ENCODE peak calls at places on chromosomes 4 and X, in eight cellular contexts. One of them, this sample, is unnamed.

GRCh38 chr4:54687887-54688841 is 30.4 kb downstream of the KIT start:
- DNase-seq in DND-41: no peak
- DNase-seq in neural progenitor cell: no peak
- DNase-seq in gastrocnemius medialis: no peak
- DNase-seq in NT2/D1: no peak
- DNase-seq in adipocyte: no peak
- DNase-seq in endodermal cell: no peak
- DNase-seq in GM23248: peak; percentile 33
- DNase-seq in this sample: no peak

GRCh38 chr4:149604827-149605226 is 210.8 kb downstream of the IQCM start:
- DNase-seq in DND-41: no peak
- DNase-seq in neural progenitor cell: no peak
- DNase-seq in gastrocnemius medialis: no peak
- DNase-seq in NT2/D1: no peak
- DNase-seq in adipocyte: no peak
- DNase-seq in endodermal cell: no peak
- DNase-seq in GM23248: no peak
- DNase-seq in this sample: no peak

GRCh38 chr4:139617702-139618490 is 47.7 kb upstream of the MGST2 start:
- DNase-seq in DND-41: no peak
- DNase-seq in neural progenitor cell: no peak
- DNase-seq in gastrocnemius medialis: no peak
- DNase-seq in NT2/D1: no peak
- DNase-seq in adipocyte: no peak
- DNase-seq in endodermal cell: no peak
- DNase-seq in GM23248: peak; percentile 61
- DNase-seq in this sample: no peak

GRCh38 chrX:150164971-150165605 is 198.0 kb upstream of the MAMLD1 start:
- DNase-seq in DND-41: no peak
- DNase-seq in neural progenitor cell: no peak
- DNase-seq in gastrocnemius medialis: no peak
- DNase-seq in NT2/D1: no peak
- DNase-seq in adipocyte: no peak
- DNase-seq in endodermal cell: no peak
- DNase-seq in GM23248: no peak
- DNase-seq in this sample: no peak

GRCh38 chr4:17817027-17817426 is 6.2 kb downstream of the NCAPG start:
- DNase-seq in DND-41: no peak
- DNase-seq in neural progenitor cell: peak; percentile 45
- DNase-seq in gastrocnemius medialis: no peak
- DNase-seq in NT2/D1: no peak
- DNase-seq in adipocyte: peak; percentile 88
- DNase-seq in endodermal cell: no peak
- DNase-seq in GM23248: peak; percentile 84
- DNase-seq in this sample: no peak

GRCh38 chr4:182139481-182139880 is 103.7 kb upstream of the TENM3 start:
- DNase-seq in DND-41: no peak
- DNase-seq in neural progenitor cell: no peak
- DNase-seq in gastrocnemius medialis: no peak
- DNase-seq in NT2/D1: no peak
- DNase-seq in adipocyte: no peak
- DNase-seq in endodermal cell: no peak
- DNase-seq in GM23248: no peak
- DNase-seq in this sample: no peak

GRCh38 chrX:22526339-22526738 is 253.6 kb downstream of the CBLL2 start:
- DNase-seq in DND-41: no peak
- DNase-seq in neural progenitor cell: no peak
- DNase-seq in gastrocnemius medialis: no peak
- DNase-seq in NT2/D1: no peak
- DNase-seq in adipocyte: peak; percentile 52
- DNase-seq in endodermal cell: no peak
- DNase-seq in GM23248: peak; percentile 89
- DNase-seq in this sample: no peak

GRCh38 chr4:60992037-60992436 is 208.1 kb upstream of the ADGRL3 start:
- DNase-seq in DND-41: no peak
- DNase-seq in neural progenitor cell: no peak
- DNase-seq in gastrocnemius medialis: no peak
- DNase-seq in NT2/D1: no peak
- DNase-seq in adipocyte: peak; percentile 15
- DNase-seq in endodermal cell: no peak
- DNase-seq in GM23248: no peak
- DNase-seq in this sample: no peak

GRCh38 chr4:152586668-152587067 is 50.8 kb upstream of the FBXW7 start:
- DNase-seq in DND-41: no peak
- DNase-seq in neural progenitor cell: no peak
- DNase-seq in gastrocnemius medialis: no peak
- DNase-seq in NT2/D1: no peak
- DNase-seq in adipocyte: no peak
- DNase-seq in endodermal cell: no peak
- DNase-seq in GM23248: no peak
- DNase-seq in this sample: no peak

GRCh38 chr4:103307479-103308042 is 109.4 kb upstream of the CENPE start:
- DNase-seq in DND-41: no peak
- DNase-seq in neural progenitor cell: no peak
- DNase-seq in gastrocnemius medialis: no peak
- DNase-seq in NT2/D1: no peak
- DNase-seq in adipocyte: no peak
- DNase-seq in endodermal cell: no peak
- DNase-seq in GM23248: no peak
- DNase-seq in this sample: no peak

GRCh38 chr4:56007154-56007553 is 58.4 kb downstream of the CEP135 start:
- DNase-seq in DND-41: no peak
- DNase-seq in neural progenitor cell: peak; percentile 2
- DNase-seq in gastrocnemius medialis: no peak
- DNase-seq in NT2/D1: no peak
- DNase-seq in adipocyte: no peak
- DNase-seq in endodermal cell: peak; percentile 51
- DNase-seq in GM23248: no peak
- DNase-seq in this sample: peak; percentile 6

GRCh38 chr4:80361329-80361900 is 25.9 kb downstream of the CFAP299 start:
- DNase-seq in DND-41: no peak
- DNase-seq in neural progenitor cell: peak; percentile 8
- DNase-seq in gastrocnemius medialis: no peak
- DNase-seq in NT2/D1: no peak
- DNase-seq in adipocyte: peak; percentile 72
- DNase-seq in endodermal cell: no peak
- DNase-seq in GM23248: peak; percentile 58
- DNase-seq in this sample: peak; percentile 4

GRCh38 chr4:121736735-121737351 is 28.1 kb downstream of the SMIM43 start:
- DNase-seq in DND-41: peak; percentile 12
- DNase-seq in neural progenitor cell: peak; percentile 62
- DNase-seq in gastrocnemius medialis: no peak
- DNase-seq in NT2/D1: no peak
- DNase-seq in adipocyte: peak; percentile 90
- DNase-seq in endodermal cell: peak; percentile 67
- DNase-seq in GM23248: peak; percentile 77
- DNase-seq in this sample: peak; percentile 44

GRCh38 chr4:166435449-166435848 is 562.4 kb downstream of the TLL1 start:
- DNase-seq in DND-41: no peak
- DNase-seq in neural progenitor cell: no peak
- DNase-seq in gastrocnemius medialis: no peak
- DNase-seq in NT2/D1: no peak
- DNase-seq in adipocyte: peak; percentile 52
- DNase-seq in endodermal cell: no peak
- DNase-seq in GM23248: peak; percentile 47
- DNase-seq in this sample: no peak

GRCh38 chr4:123107444-123108252 is 185.3 kb upstream of the NUDT6 start:
- DNase-seq in DND-41: no peak
- DNase-seq in neural progenitor cell: no peak
- DNase-seq in gastrocnemius medialis: no peak
- DNase-seq in NT2/D1: no peak
- DNase-seq in adipocyte: no peak
- DNase-seq in endodermal cell: no peak
- DNase-seq in GM23248: no peak
- DNase-seq in this sample: peak; percentile 35

GRCh38 chr4:1460967-1461868 is 55.0 kb upstream of the NKX1-1 start:
- DNase-seq in DND-41: no peak
- DNase-seq in neural progenitor cell: no peak
- DNase-seq in gastrocnemius medialis: no peak
- DNase-seq in NT2/D1: no peak
- DNase-seq in adipocyte: no peak
- DNase-seq in endodermal cell: peak; percentile 35
- DNase-seq in GM23248: no peak
- DNase-seq in this sample: peak; percentile 56
- H3K27me3 ChIP-seq in DND-41: peaks cover 7% of the 10 kb centered on the region
- H3K27me3 ChIP-seq in neural progenitor cell: peaks cover 14% of the 10 kb centered on the region
- H3K27me3 ChIP-seq in gastrocnemius medialis: peaks cover 42% of the 10 kb centered on the region
- H3K27me3 ChIP-seq in NT2/D1: peaks cover 94% of the 10 kb centered on the region
- H3K27me3 ChIP-seq in adipocyte: peaks cover 78% of the 10 kb centered on the region
- H3K27me3 ChIP-seq in endodermal cell: peaks cover 32% of the 10 kb centered on the region
- H3K27me3 ChIP-seq in GM23248: peaks cover 59% of the 10 kb centered on the region
- H3K27me3 ChIP-seq in this sample: peaks cover 13% of the 10 kb centered on the region

GRCh38 chr4:176788248-176788647 is 4.5 kb downstream of the VEGFC start:
- DNase-seq in DND-41: no peak
- DNase-seq in neural progenitor cell: peak; percentile 43
- DNase-seq in gastrocnemius medialis: no peak
- DNase-seq in NT2/D1: no peak
- DNase-seq in adipocyte: no peak
- DNase-seq in endodermal cell: no peak
- DNase-seq in GM23248: no peak
- DNase-seq in this sample: no peak

GRCh38 chr4:176791591-176792347 is 953 bp downstream of the VEGFC start:
- DNase-seq in DND-41: no peak
- DNase-seq in neural progenitor cell: peak; percentile 67
- DNase-seq in gastrocnemius medialis: no peak
- DNase-seq in NT2/D1: no peak
- DNase-seq in adipocyte: peak; percentile 79
- DNase-seq in endodermal cell: peak; percentile 71
- DNase-seq in GM23248: peak; percentile 78
- DNase-seq in this sample: peak; percentile 8

GRCh38 chr4:176790398-176790797 is 2.3 kb downstream of the VEGFC start:
- DNase-seq in DND-41: no peak
- DNase-seq in neural progenitor cell: no peak
- DNase-seq in gastrocnemius medialis: no peak
- DNase-seq in NT2/D1: no peak
- DNase-seq in adipocyte: no peak
- DNase-seq in endodermal cell: no peak
- DNase-seq in GM23248: peak; percentile 36
- DNase-seq in this sample: no peak

GRCh38 chr4:176789955-176790354 is 2.8 kb downstream of the VEGFC start:
- DNase-seq in DND-41: no peak
- DNase-seq in neural progenitor cell: peak; percentile 46
- DNase-seq in gastrocnemius medialis: no peak
- DNase-seq in NT2/D1: no peak
- DNase-seq in adipocyte: peak; percentile 79
- DNase-seq in endodermal cell: no peak
- DNase-seq in GM23248: peak; percentile 88
- DNase-seq in this sample: peak; percentile 45

DNA sequence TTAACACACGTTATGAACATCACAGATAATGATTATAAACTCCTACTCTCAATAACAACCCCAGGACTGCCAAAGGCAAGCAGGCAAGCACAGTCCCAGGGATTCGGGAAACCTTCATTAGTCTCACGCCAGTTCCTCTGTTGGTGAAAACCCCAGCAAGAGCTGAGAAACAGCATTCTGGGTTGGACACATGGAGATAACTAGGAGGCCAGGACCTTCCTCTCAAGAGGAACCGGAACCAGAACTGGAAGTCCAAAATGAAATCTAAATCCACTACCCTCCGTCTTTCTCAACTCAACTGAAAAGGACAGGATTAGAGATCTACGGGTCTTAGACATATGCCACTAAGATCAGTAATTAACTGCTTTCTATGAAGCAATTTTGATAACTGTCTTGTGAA is 3.8 kb downstream of the VEGFC start:
- DNase-seq in DND-41: no peak
- DNase-seq in neural progenitor cell: no peak
- DNase-seq in gastrocnemius medialis: no peak
- DNase-seq in NT2/D1: no peak
- DNase-seq in adipocyte: no peak
- DNase-seq in endodermal cell: no peak
- DNase-seq in GM23248: no peak
- DNase-seq in this sample: no peak
- H3K4me3 ChIP-seq in DND-41: no peak overlapping the region
- H3K4me3 ChIP-seq in neural progenitor cell: no peak overlapping the region
- H3K4me3 ChIP-seq in gastrocnemius medialis: no peak overlapping the region
- H3K4me3 ChIP-seq in NT2/D1: no peak overlapping the region
- H3K4me3 ChIP-seq in adipocyte: no peak overlapping the region
- H3K4me3 ChIP-seq in endodermal cell: no peak overlapping the region
- H3K4me3 ChIP-seq in GM23248: peak overlapping the region; percentile 89
- H3K4me3 ChIP-seq in this sample: no peak overlapping the region

GRCh38 chrX:70088791-70089190 is 26.5 kb downstream of the OTUD6A start:
- DNase-seq in DND-41: no peak
- DNase-seq in neural progenitor cell: no peak
- DNase-seq in gastrocnemius medialis: no peak
- DNase-seq in NT2/D1: no peak
- DNase-seq in adipocyte: no peak
- DNase-seq in endodermal cell: no peak
- DNase-seq in GM23248: no peak
- DNase-seq in this sample: no peak

GRCh38 chrX:70089575-70090297 is 27.5 kb downstream of the OTUD6A start:
- DNase-seq in DND-41: no peak
- DNase-seq in neural progenitor cell: no peak
- DNase-seq in gastrocnemius medialis: no peak
- DNase-seq in NT2/D1: no peak
- DNase-seq in adipocyte: no peak
- DNase-seq in endodermal cell: no peak
- DNase-seq in GM23248: peak; percentile 69
- DNase-seq in this sample: no peak

GRCh38 chrX:70096052-70096451 is 33.8 kb downstream of the OTUD6A start:
- DNase-seq in DND-41: no peak
- DNase-seq in neural progenitor cell: peak; percentile 16
- DNase-seq in gastrocnemius medialis: no peak
- DNase-seq in NT2/D1: peak; percentile 22
- DNase-seq in adipocyte: no peak
- DNase-seq in endodermal cell: peak; percentile 67
- DNase-seq in GM23248: peak; percentile 16
- DNase-seq in this sample: peak; percentile 8

GRCh38 chrX:70088281-70088680 is 26.0 kb downstream of the OTUD6A start:
- DNase-seq in DND-41: no peak
- DNase-seq in neural progenitor cell: no peak
- DNase-seq in gastrocnemius medialis: no peak
- DNase-seq in NT2/D1: no peak
- DNase-seq in adipocyte: no peak
- DNase-seq in endodermal cell: no peak
- DNase-seq in GM23248: peak; percentile 29
- DNase-seq in this sample: no peak

GRCh38 chrX:70092247-70092646 is 30.0 kb downstream of the OTUD6A start:
- DNase-seq in DND-41: no peak
- DNase-seq in neural progenitor cell: no peak
- DNase-seq in gastrocnemius medialis: no peak
- DNase-seq in NT2/D1: no peak
- DNase-seq in adipocyte: no peak
- DNase-seq in endodermal cell: no peak
- DNase-seq in GM23248: no peak
- DNase-seq in this sample: no peak
- H3K27me3 ChIP-seq in DND-41: no peaks in the 10 kb centered on the region
- H3K27me3 ChIP-seq in neural progenitor cell: no peaks in the 10 kb centered on the region
- H3K27me3 ChIP-seq in gastrocnemius medialis: no peaks in the 10 kb centered on the region
- H3K27me3 ChIP-seq in NT2/D1: no peaks in the 10 kb centered on the region
- H3K27me3 ChIP-seq in adipocyte: peaks cover 25% of the 10 kb centered on the region
- H3K27me3 ChIP-seq in endodermal cell: no peaks in the 10 kb centered on the region
- H3K27me3 ChIP-seq in GM23248: no peaks in the 10 kb centered on the region
- H3K27me3 ChIP-seq in this sample: no peaks in the 10 kb centered on the region

DNA sequence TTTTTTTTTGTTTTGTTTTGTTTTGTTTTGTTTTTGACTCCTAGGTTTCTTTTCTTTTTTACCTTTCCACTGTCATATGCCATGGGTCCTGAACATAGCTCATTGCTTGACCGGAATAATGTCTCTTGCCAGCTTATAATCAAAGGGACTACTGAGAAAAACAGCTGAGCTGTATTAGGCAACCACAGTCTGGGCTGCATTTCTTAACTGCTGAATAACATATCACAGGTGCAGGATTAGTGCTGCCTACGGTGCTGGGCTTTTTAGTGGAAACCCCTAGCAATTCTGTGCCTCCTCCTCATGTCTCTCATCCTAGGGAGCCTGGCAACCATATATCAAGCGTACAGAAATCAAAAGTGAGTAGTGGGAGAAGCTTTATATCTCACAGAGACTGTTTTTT is 333.5 kb downstream of the BMPR1B start:
- DNase-seq in DND-41: peak; percentile 88
- DNase-seq in neural progenitor cell: peak; percentile 13
- DNase-seq in gastrocnemius medialis: peak; percentile 6
- DNase-seq in NT2/D1: no peak
- DNase-seq in adipocyte: peak; percentile 65
- DNase-seq in endodermal cell: no peak
- DNase-seq in GM23248: peak; percentile 3
- DNase-seq in this sample: no peak
- H3K4me3 ChIP-seq in DND-41: peak overlapping the region; percentile 56
- H3K4me3 ChIP-seq in neural progenitor cell: no peak overlapping the region
- H3K4me3 ChIP-seq in gastrocnemius medialis: no peak overlapping the region
- H3K4me3 ChIP-seq in NT2/D1: no peak overlapping the region
- H3K4me3 ChIP-seq in adipocyte: no peak overlapping the region
- H3K4me3 ChIP-seq in endodermal cell: no peak overlapping the region
- H3K4me3 ChIP-seq in GM23248: no peak overlapping the region
- H3K4me3 ChIP-seq in this sample: no peak overlapping the region